ENCODE peak calls at places on chromosome 17, in six cellular contexts. J, F, V, T, K and O are unnamed samples.

GRCh38 chr17:45409659-45410076 is 23.0 kb downstream of the ARHGAP27 start:
- DNase-seq in T (no peak), V (no peak), K (no peak), F (peak; percentile 31), J (no peak), O (no peak)

GRCh38 chr17:40323731-40324650 is 15.0 kb downstream of the RARA start:
- DNase-seq in V (peak; percentile 64), J (peak; percentile 79), F (peak; percentile 80), K (no peak), T (peak; percentile 73), O (peak; percentile 36)

GRCh38 chr17:9729034-9729650 is 62.2 kb downstream of the DHRS7C start:
- DNase-seq in J (no peak), K (no peak), F (no peak), T (peak; percentile 61), V (no peak), O (no peak)

GRCh38 chr17:39738568-39738901 is 797 bp downstream of the GRB7 start:
- DNase-seq in J (peak; percentile 33), V (peak; percentile 55), F (peak; percentile 75), T (no peak), K (no peak), O (peak; percentile 76)

GRCh38 chr17:63943745-63944144 is 11.6 kb upstream of the CD79B start:
- DNase-seq in K (no peak), J (no peak), T (no peak), F (no peak), V (no peak), O (no peak)

GRCh38 chr17:74135391-74136167 is 67.9 kb upstream of the RPL38 start:
- DNase-seq in J (no peak), T (no peak), F (no peak), K (no peak), V (no peak), O (no peak)

GRCh38 chr17:80474231-80474932 is 2.0 kb downstream of the NPTX1 start:
- DNase-seq in F (peak; percentile 45), T (peak; percentile 51), V (no peak), K (no peak), J (no peak), O (no peak)

GRCh38 chr17:10151667-10152496 is 46.5 kb downstream of the GAS7 start:
- DNase-seq in J (no peak), T (no peak), F (no peak), K (no peak), V (no peak), O (peak; percentile 26)

GRCh38 chr17:82213251-82214011 is 789 bp upstream of the CCDC57 start:
- DNase-seq in V (peak; percentile 74), J (no peak), K (no peak), T (peak; percentile 93), F (peak; percentile 81), O (peak; percentile 43)

GRCh38 chr17:59357929-59358328 is 26.5 kb downstream of the YPEL2 start:
- DNase-seq in V (no peak), T (peak; percentile 95), F (peak; percentile 53), K (no peak), J (no peak), O (no peak)

GRCh38 chr17:76530489-76530814 is 7.1 kb downstream of the CYGB start:
- DNase-seq in K (no peak), J (no peak), T (no peak), V (no peak), F (no peak), O (no peak)

GRCh38 chr17:35536664-35537160 is 766 bp downstream of the SLFN12L start:
- DNase-seq in F (peak; percentile 57), K (no peak), T (no peak), J (no peak), V (peak; percentile 49), O (no peak)

GRCh38 chr17:49898547-49899490 is 51.0 kb upstream of the TAC4 start:
- DNase-seq in F (no peak), V (no peak), J (no peak), K (no peak), T (peak; percentile 41), O (no peak)

GRCh38 chr17:19354748-19355147 is 7.8 kb downstream of the B9D1 start:
- DNase-seq in K (no peak), T (no peak), V (no peak), F (no peak), J (no peak), O (no peak)

GRCh38 chr17:78573955-78574354 is 3.2 kb downstream of the DNAH17 start:
- DNase-seq in T (no peak), J (no peak), F (peak; percentile 27), V (no peak), K (no peak), O (no peak)

GRCh38 chr17:9020096-9020823 is 1.1 kb upstream of the NTN1 start:
- DNase-seq in K (no peak), F (no peak), J (no peak), V (no peak), T (no peak), O (no peak)

GRCh38 chr17:64270885-64271284 is 7.8 kb upstream of the TEX2 start:
- DNase-seq in V (no peak), K (no peak), J (no peak), T (no peak), F (peak; percentile 10), O (no peak)

GRCh38 chr17:31525801-31526549 is 134.5 kb downstream of the RAB11FIP4 start:
- DNase-seq in V (no peak), T (peak; percentile 39), K (no peak), F (no peak), J (no peak), O (no peak)

GRCh38 chr17:55433629-55434422 is 12.2 kb upstream of the MMD start:
- DNase-seq in J (no peak), T (peak; percentile 93), F (no peak), K (no peak), V (no peak), O (peak; percentile 64)

GRCh38 chr17:29073520-29073919 is 30.6 kb downstream of the PIPOX start:
- DNase-seq in T (no peak), F (no peak), K (no peak), J (no peak), V (no peak), O (no peak)

GRCh38 chr17:77118251-77118928 is 22.4 kb upstream of the SEC14L1 start:
- DNase-seq in T (no peak), K (no peak), F (no peak), J (no peak), V (no peak), O (no peak)

GRCh38 chr17:73262676-73263642 is 1.3 kb upstream of the CPSF4L start:
- DNase-seq in K (no peak), F (no peak), V (no peak), J (no peak), T (no peak), O (no peak)

GRCh38 chr17:7767425-7768021 is 50.0 kb downstream of the DNAH2 start:
- DNase-seq in J (no peak), V (no peak), K (no peak), F (no peak), T (no peak), O (no peak)